ENCODE peak calls at places on chromosomes 2 and 18, in six cellular contexts. One of them, this sample, is unnamed.

GRCh38 chr18:80245781-80246655 is 1.3 kb downstream of the PARD6G start:
- DNase-seq in CD8-positive, alpha-beta memory T cell: no peak
- DNase-seq in thoracic aorta: no peak
- DNase-seq in SK-N-MC: no peak
- DNase-seq in transverse colon: no peak
- DNase-seq in heart left ventricle: no peak
- DNase-seq in this sample: no peak

GRCh38 chr2:224069172-224069571 is 30.1 kb upstream of the SERPINE2 start:
- DNase-seq in transverse colon: no peak
- DNase-seq in CD8-positive, alpha-beta memory T cell: no peak
- DNase-seq in heart left ventricle: peak
- DNase-seq in thoracic aorta: no peak
- DNase-seq in SK-N-MC: no peak
- DNase-seq in this sample: no peak

GRCh38 chr2:64123740-64124139 is 20.5 kb downstream of the PELI1 start:
- DNase-seq in transverse colon: no peak
- DNase-seq in SK-N-MC: no peak
- DNase-seq in CD8-positive, alpha-beta memory T cell: no peak
- DNase-seq in heart left ventricle: no peak
- DNase-seq in thoracic aorta: no peak
- DNase-seq in this sample: no peak

GRCh38 chr2:133712369-133712768 is 144.1 kb upstream of the NCKAP5 start:
- DNase-seq in CD8-positive, alpha-beta memory T cell: no peak
- DNase-seq in SK-N-MC: no peak
- DNase-seq in thoracic aorta: no peak
- DNase-seq in heart left ventricle: no peak
- DNase-seq in transverse colon: no peak
- DNase-seq in this sample: no peak

GRCh38 chr2:15957881-15958713 is 17.7 kb downstream of the MYCN start:
- DNase-seq in transverse colon: no peak
- DNase-seq in thoracic aorta: no peak
- DNase-seq in CD8-positive, alpha-beta memory T cell: no peak
- DNase-seq in heart left ventricle: no peak
- DNase-seq in SK-N-MC: no peak
- DNase-seq in this sample: no peak

GRCh38 chr2:39780825-39781600 is 2.0 kb upstream of the THUMPD2 start:
- DNase-seq in thoracic aorta: no peak
- DNase-seq in transverse colon: no peak
- DNase-seq in CD8-positive, alpha-beta memory T cell: no peak
- DNase-seq in SK-N-MC: no peak
- DNase-seq in heart left ventricle: no peak
- DNase-seq in this sample: no peak

GRCh38 chr2:177171418-177171865 is 41.2 kb upstream of the HNRNPA3 start:
- DNase-seq in SK-N-MC: no peak
- DNase-seq in thoracic aorta: no peak
- DNase-seq in heart left ventricle: no peak
- DNase-seq in transverse colon: no peak
- DNase-seq in CD8-positive, alpha-beta memory T cell: no peak
- DNase-seq in this sample: no peak

GRCh38 chr18:12305930-12306629 is 2.0 kb upstream of the TUBB6 start:
- DNase-seq in CD8-positive, alpha-beta memory T cell: no peak
- DNase-seq in thoracic aorta: no peak
- DNase-seq in heart left ventricle: no peak
- DNase-seq in transverse colon: no peak
- DNase-seq in SK-N-MC: no peak
- DNase-seq in this sample: no peak

GRCh38 chr2:102522890-102523289 is 49.9 kb downstream of the SLC9A4 start:
- DNase-seq in transverse colon: no peak
- DNase-seq in thoracic aorta: no peak
- DNase-seq in SK-N-MC: no peak
- DNase-seq in CD8-positive, alpha-beta memory T cell: no peak
- DNase-seq in heart left ventricle: no peak
- DNase-seq in this sample: no peak

GRCh38 chr2:168687314-168687713 is 115.1 kb upstream of the NOSTRIN start:
- DNase-seq in heart left ventricle: no peak
- DNase-seq in thoracic aorta: no peak
- DNase-seq in transverse colon: no peak
- DNase-seq in SK-N-MC: no peak
- DNase-seq in CD8-positive, alpha-beta memory T cell: peak
- DNase-seq in this sample: no peak

GRCh38 chr2:219916761-219917160 is 289.3 kb downstream of the SLC4A3 start:
- DNase-seq in CD8-positive, alpha-beta memory T cell: no peak
- DNase-seq in heart left ventricle: no peak
- DNase-seq in thoracic aorta: no peak
- DNase-seq in transverse colon: no peak
- DNase-seq in SK-N-MC: no peak
- DNase-seq in this sample: no peak

GRCh38 chr18:61322265-61322873 is 10.9 kb upstream of the CDH20 start:
- DNase-seq in SK-N-MC: no peak
- DNase-seq in heart left ventricle: peak
- DNase-seq in thoracic aorta: no peak
- DNase-seq in CD8-positive, alpha-beta memory T cell: no peak
- DNase-seq in transverse colon: peak
- DNase-seq in this sample: no peak

GRCh38 chr2:209473930-209474419 is 50.1 kb downstream of the MAP2 start:
- DNase-seq in thoracic aorta: no peak
- DNase-seq in heart left ventricle: no peak
- DNase-seq in transverse colon: no peak
- DNase-seq in SK-N-MC: peak
- DNase-seq in CD8-positive, alpha-beta memory T cell: no peak
- DNase-seq in this sample: no peak

GRCh38 chr18:12328179-12328823 is 20.3 kb downstream of the TUBB6 start:
- DNase-seq in SK-N-MC: no peak
- DNase-seq in heart left ventricle: no peak
- DNase-seq in transverse colon: no peak
- DNase-seq in thoracic aorta: no peak
- DNase-seq in CD8-positive, alpha-beta memory T cell: no peak
- DNase-seq in this sample: peak

GRCh38 chr2:237639441-237640220 is 12.2 kb downstream of the LRRFIP1 start:
- DNase-seq in SK-N-MC: no peak
- DNase-seq in CD8-positive, alpha-beta memory T cell: no peak
- DNase-seq in thoracic aorta: no peak
- DNase-seq in transverse colon: no peak
- DNase-seq in heart left ventricle: peak
- DNase-seq in this sample: no peak

GRCh38 chr2:37230581-37230980 is 815 bp downstream of the CEBPZ start:
- DNase-seq in CD8-positive, alpha-beta memory T cell: no peak
- DNase-seq in thoracic aorta: no peak
- DNase-seq in heart left ventricle: no peak
- DNase-seq in transverse colon: peak
- DNase-seq in SK-N-MC: no peak
- DNase-seq in this sample: no peak

GRCh38 chr2:37228788-37229187 is 2.6 kb downstream of the CEBPZ start:
- DNase-seq in heart left ventricle: no peak
- DNase-seq in thoracic aorta: no peak
- DNase-seq in transverse colon: no peak
- DNase-seq in CD8-positive, alpha-beta memory T cell: no peak
- DNase-seq in SK-N-MC: no peak
- DNase-seq in this sample: no peak

GRCh38 chr2:37224063-37224462 is 7.3 kb downstream of the CEBPZ start:
- DNase-seq in SK-N-MC: no peak
- DNase-seq in thoracic aorta: no peak
- DNase-seq in transverse colon: no peak
- DNase-seq in CD8-positive, alpha-beta memory T cell: no peak
- DNase-seq in heart left ventricle: no peak
- DNase-seq in this sample: no peak

GRCh38 chr2:37223131-37223530 is 8.3 kb downstream of the CEBPZ start:
- DNase-seq in transverse colon: no peak
- DNase-seq in thoracic aorta: no peak
- DNase-seq in heart left ventricle: no peak
- DNase-seq in CD8-positive, alpha-beta memory T cell: no peak
- DNase-seq in SK-N-MC: no peak
- DNase-seq in this sample: no peak

DNA sequence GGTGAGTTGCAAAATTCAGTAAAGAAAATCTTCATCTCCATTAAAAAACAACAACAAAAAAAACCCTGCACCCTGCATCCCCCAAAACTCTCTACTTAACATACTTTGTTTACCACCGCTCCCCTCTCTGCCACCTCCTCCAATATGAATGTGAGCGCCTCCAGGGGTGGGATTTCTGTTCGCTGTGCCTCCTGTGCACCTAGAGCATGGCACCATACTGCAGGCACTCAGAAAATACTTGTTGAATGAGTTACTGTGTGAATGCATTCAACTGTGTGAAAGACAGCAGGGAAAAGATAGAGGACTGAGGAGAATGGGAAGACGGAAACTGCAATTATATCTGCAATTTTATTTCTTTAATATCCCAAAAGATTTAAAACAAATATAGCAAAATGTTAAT is 4.5 kb downstream of the CEBPZ start:
- DNase-seq in SK-N-MC: no peak
- DNase-seq in heart left ventricle: no peak
- DNase-seq in transverse colon: no peak
- DNase-seq in CD8-positive, alpha-beta memory T cell: no peak
- DNase-seq in thoracic aorta: no peak
- DNase-seq in this sample: no peak
- H3K4me3 ChIP-seq in SK-N-MC: no peak
- H3K4me3 ChIP-seq in heart left ventricle: no peak
- H3K4me3 ChIP-seq in transverse colon: no peak
- H3K4me3 ChIP-seq in CD8-positive, alpha-beta memory T cell: no peak
- H3K4me3 ChIP-seq in thoracic aorta: no peak
- H3K4me3 ChIP-seq in this sample: no peak

DNA sequence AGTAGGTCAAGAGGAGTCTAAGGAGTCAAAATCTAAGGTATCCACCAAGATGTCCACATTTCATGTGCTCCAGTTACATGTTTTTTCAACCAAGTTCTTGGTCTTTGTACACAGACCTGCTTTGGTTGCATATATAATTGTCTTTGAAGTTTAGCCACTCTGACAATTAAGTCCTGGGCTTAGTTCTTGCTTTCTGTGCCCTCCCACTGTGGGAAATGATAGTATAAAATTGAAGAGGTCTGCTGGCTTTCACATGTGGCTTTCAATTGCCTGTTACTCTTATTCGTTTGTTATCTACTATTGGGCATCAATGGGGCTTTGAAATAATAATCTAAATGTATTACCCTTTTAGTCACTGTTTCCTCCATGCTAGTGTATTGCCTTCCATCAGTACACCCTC is 72.8 kb downstream of the TBR1 start:
- DNase-seq in thoracic aorta: no peak
- DNase-seq in SK-N-MC: peak
- DNase-seq in transverse colon: no peak
- DNase-seq in CD8-positive, alpha-beta memory T cell: no peak
- DNase-seq in heart left ventricle: no peak
- DNase-seq in this sample: no peak
- H3K4me3 ChIP-seq in thoracic aorta: no peak
- H3K4me3 ChIP-seq in SK-N-MC: peak
- H3K4me3 ChIP-seq in transverse colon: no peak
- H3K4me3 ChIP-seq in CD8-positive, alpha-beta memory T cell: no peak
- H3K4me3 ChIP-seq in heart left ventricle: no peak
- H3K4me3 ChIP-seq in this sample: no peak

GRCh38 chr2:8694737-8695136 is 12.9 kb downstream of the ID2 start:
- DNase-seq in SK-N-MC: no peak
- DNase-seq in thoracic aorta: no peak
- DNase-seq in heart left ventricle: no peak
- DNase-seq in transverse colon: no peak
- DNase-seq in CD8-positive, alpha-beta memory T cell: no peak
- DNase-seq in this sample: no peak

GRCh38 chr2:8697190-8697589 is 15.3 kb downstream of the ID2 start:
- DNase-seq in transverse colon: no peak
- DNase-seq in CD8-positive, alpha-beta memory T cell: no peak
- DNase-seq in SK-N-MC: no peak
- DNase-seq in heart left ventricle: no peak
- DNase-seq in thoracic aorta: no peak
- DNase-seq in this sample: no peak

GRCh38 chr2:8691859-8692437 is 10.1 kb downstream of the ID2 start:
- DNase-seq in thoracic aorta: no peak
- DNase-seq in SK-N-MC: no peak
- DNase-seq in heart left ventricle: no peak
- DNase-seq in transverse colon: no peak
- DNase-seq in CD8-positive, alpha-beta memory T cell: no peak
- DNase-seq in this sample: no peak

DNA sequence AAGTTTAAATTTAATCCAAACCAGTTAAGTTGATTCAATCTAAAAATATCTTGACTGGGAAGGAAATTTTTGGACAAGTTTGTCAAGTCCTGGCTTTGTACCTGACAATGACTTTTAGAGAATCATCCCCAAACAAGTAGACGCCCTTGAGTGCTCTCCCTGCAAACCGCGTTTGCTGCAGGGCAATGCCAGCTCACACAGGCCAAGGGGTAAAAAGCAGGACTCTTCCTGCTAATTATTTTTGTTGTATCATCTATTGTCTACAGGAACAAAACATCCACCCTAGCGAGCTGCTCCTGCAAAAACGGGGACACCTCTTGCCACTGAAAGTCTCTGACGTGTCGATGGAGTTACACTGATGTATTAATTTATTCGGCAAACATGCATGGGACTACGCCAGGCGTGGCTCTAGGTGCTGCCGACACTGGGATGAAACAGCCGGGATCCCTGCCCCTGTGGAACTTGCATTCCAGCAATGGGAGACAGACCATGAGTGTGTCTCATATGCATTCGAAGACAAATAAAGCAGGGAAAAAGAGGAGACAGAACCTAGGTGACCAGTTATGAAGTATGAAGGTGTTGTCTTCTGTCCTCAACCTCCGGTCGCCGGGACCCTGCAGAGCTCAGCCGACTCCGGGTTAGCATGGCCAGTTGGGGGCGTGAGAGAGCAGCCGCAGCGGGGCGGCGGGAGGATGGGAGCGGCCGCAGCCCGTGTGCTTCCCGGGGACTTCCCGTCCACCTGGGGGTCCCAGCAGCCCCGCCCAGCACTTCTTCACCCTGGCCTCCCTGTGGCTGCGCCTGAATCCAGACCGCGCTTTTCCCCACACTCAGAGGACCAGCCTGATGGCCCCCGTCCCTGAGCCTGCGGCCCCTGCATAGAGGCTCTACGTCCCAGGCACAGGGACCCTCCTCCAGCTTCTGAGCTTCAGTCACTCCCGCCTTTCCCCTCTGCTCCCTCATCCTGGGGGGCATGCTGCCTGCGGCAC is 11.2 kb downstream of the ID2 start:
- DNase-seq in CD8-positive, alpha-beta memory T cell: no peak
- DNase-seq in thoracic aorta: no peak
- DNase-seq in transverse colon: peak
- DNase-seq in SK-N-MC: no peak
- DNase-seq in heart left ventricle: no peak
- DNase-seq in this sample: no peak
- H3K4me3 ChIP-seq in CD8-positive, alpha-beta memory T cell: no peak
- H3K4me3 ChIP-seq in thoracic aorta: peak
- H3K4me3 ChIP-seq in transverse colon: peak
- H3K4me3 ChIP-seq in SK-N-MC: no peak
- H3K4me3 ChIP-seq in heart left ventricle: peak
- H3K4me3 ChIP-seq in this sample: peak

DNA sequence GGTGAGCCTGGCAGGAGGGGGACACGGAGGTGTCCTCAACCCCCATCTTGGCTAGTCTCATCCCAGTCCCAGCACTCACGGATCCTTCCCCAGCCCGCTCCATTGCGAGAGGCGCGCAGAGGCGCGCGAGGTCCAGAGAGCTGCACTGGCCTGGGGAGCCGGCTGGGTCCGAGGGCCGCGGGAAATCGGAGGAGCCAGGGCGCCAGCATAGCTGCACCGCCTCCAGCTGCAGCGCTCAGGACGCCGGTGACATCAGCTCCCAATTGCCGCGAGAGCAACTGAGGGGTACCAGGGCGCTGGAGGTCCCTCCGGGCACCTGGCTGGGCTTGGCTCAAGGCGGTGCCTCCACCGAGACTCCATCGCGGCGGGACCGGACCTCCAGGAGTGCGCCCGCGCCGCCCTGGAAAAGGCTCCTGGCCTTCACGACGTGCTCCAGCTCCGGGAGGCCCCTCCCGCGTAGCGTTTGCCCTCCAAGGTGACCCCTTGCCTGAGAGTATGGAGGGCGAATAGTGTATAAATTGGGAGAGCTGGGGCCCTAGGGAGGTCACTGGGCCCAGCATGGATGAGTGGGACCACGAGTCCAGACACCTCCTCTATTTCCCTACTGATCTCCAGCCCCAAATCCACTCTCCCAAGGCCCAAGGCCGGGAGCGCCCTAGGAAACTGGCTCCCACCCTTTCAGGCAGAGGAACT is 5.5 kb downstream of the RTKN start:
- DNase-seq in heart left ventricle: no peak
- DNase-seq in CD8-positive, alpha-beta memory T cell: no peak
- DNase-seq in SK-N-MC: no peak
- DNase-seq in thoracic aorta: no peak
- DNase-seq in transverse colon: no peak
- DNase-seq in this sample: no peak
- H3K4me3 ChIP-seq in heart left ventricle: peak
- H3K4me3 ChIP-seq in CD8-positive, alpha-beta memory T cell: no peak
- H3K4me3 ChIP-seq in SK-N-MC: no peak
- H3K4me3 ChIP-seq in thoracic aorta: no peak
- H3K4me3 ChIP-seq in transverse colon: no peak
- H3K4me3 ChIP-seq in this sample: no peak

This sample was measured in ascending aorta.